ENCODE peak calls at places on chromosomes 2 and 18, in eight cellular contexts. One of them, this sample, is unnamed.

GRCh38 chr2:159124441-159124911 is 156.0 kb downstream of the TANC1 start:
- DNase-seq in mammary epithelial cell: peak; percentile 89
- DNase-seq in cardiac muscle cell: peak; percentile 93
- DNase-seq in WTC11: no peak
- DNase-seq in fibroblast of mammary gland: peak; percentile 88
- DNase-seq in esophagus squamous epithelium: no peak
- DNase-seq in natural killer cell: no peak
- DNase-seq in GM12864: no peak
- DNase-seq in this sample: peak; percentile 64

GRCh38 chr2:78281164-78281563 is 744.3 kb upstream of the REG3G start:
- DNase-seq in mammary epithelial cell: no peak
- DNase-seq in cardiac muscle cell: no peak
- DNase-seq in WTC11: no peak
- DNase-seq in fibroblast of mammary gland: no peak
- DNase-seq in esophagus squamous epithelium: no peak
- DNase-seq in natural killer cell: no peak
- DNase-seq in GM12864: no peak
- DNase-seq in this sample: no peak

GRCh38 chr18:13629841-13630747 is 96.3 kb downstream of the FAM210A start:
- DNase-seq in mammary epithelial cell: peak; percentile 43
- DNase-seq in cardiac muscle cell: peak; percentile 70
- DNase-seq in WTC11: peak; percentile 62
- DNase-seq in fibroblast of mammary gland: peak; percentile 60
- DNase-seq in esophagus squamous epithelium: no peak
- DNase-seq in natural killer cell: no peak
- DNase-seq in GM12864: no peak
- DNase-seq in this sample: peak; percentile 67

GRCh38 chr2:26172866-26173595 is at the start of gene GAREM2:
- DNase-seq in mammary epithelial cell: no peak
- DNase-seq in cardiac muscle cell: no peak
- DNase-seq in WTC11: peak; percentile 54
- DNase-seq in fibroblast of mammary gland: no peak
- DNase-seq in esophagus squamous epithelium: no peak
- DNase-seq in natural killer cell: no peak
- DNase-seq in GM12864: no peak
- DNase-seq in this sample: peak; percentile 15

GRCh38 chr2:3305952-3306351 is 71.7 kb downstream of the EIPR1 start:
- DNase-seq in mammary epithelial cell: no peak
- DNase-seq in cardiac muscle cell: no peak
- DNase-seq in WTC11: no peak
- DNase-seq in fibroblast of mammary gland: no peak
- DNase-seq in esophagus squamous epithelium: no peak
- DNase-seq in natural killer cell: no peak
- DNase-seq in GM12864: no peak
- DNase-seq in this sample: peak; percentile 3

GRCh38 chr2:85810376-85811172 is 56.8 kb downstream of the ATOH8 start:
- DNase-seq in mammary epithelial cell: no peak
- DNase-seq in cardiac muscle cell: no peak
- DNase-seq in WTC11: no peak
- DNase-seq in fibroblast of mammary gland: no peak
- DNase-seq in esophagus squamous epithelium: no peak
- DNase-seq in natural killer cell: no peak
- DNase-seq in GM12864: no peak
- DNase-seq in this sample: no peak

GRCh38 chr2:202545523-202545922 is 89.2 kb upstream of the FAM117B start:
- DNase-seq in mammary epithelial cell: no peak
- DNase-seq in cardiac muscle cell: peak; percentile 10
- DNase-seq in WTC11: no peak
- DNase-seq in fibroblast of mammary gland: peak; percentile 9
- DNase-seq in esophagus squamous epithelium: no peak
- DNase-seq in natural killer cell: no peak
- DNase-seq in GM12864: no peak
- DNase-seq in this sample: no peak

GRCh38 chr18:79947054-79947755 is 4.2 kb downstream of the SLC66A2 start:
- DNase-seq in mammary epithelial cell: peak; percentile 68
- DNase-seq in cardiac muscle cell: no peak
- DNase-seq in WTC11: no peak
- DNase-seq in fibroblast of mammary gland: peak; percentile 19
- DNase-seq in esophagus squamous epithelium: no peak
- DNase-seq in natural killer cell: no peak
- DNase-seq in GM12864: no peak
- DNase-seq in this sample: peak; percentile 27

GRCh38 chr18:25097119-25098114 is 254.5 kb downstream of the ZNF521 start:
- DNase-seq in mammary epithelial cell: no peak
- DNase-seq in cardiac muscle cell: peak; percentile 20
- DNase-seq in WTC11: no peak
- DNase-seq in fibroblast of mammary gland: no peak
- DNase-seq in esophagus squamous epithelium: no peak
- DNase-seq in natural killer cell: no peak
- DNase-seq in GM12864: no peak
- DNase-seq in this sample: no peak

GRCh38 chr2:219513787-219514186 is 495 bp upstream of the ASIC4 start:
- DNase-seq in mammary epithelial cell: no peak
- DNase-seq in cardiac muscle cell: no peak
- DNase-seq in WTC11: no peak
- DNase-seq in fibroblast of mammary gland: no peak
- DNase-seq in esophagus squamous epithelium: no peak
- DNase-seq in natural killer cell: no peak
- DNase-seq in GM12864: no peak
- DNase-seq in this sample: no peak

GRCh38 chr2:80054339-80054675 is 250.2 kb downstream of the LRRTM1 start:
- DNase-seq in mammary epithelial cell: peak; percentile 0
- DNase-seq in cardiac muscle cell: no peak
- DNase-seq in WTC11: no peak
- DNase-seq in fibroblast of mammary gland: no peak
- DNase-seq in esophagus squamous epithelium: no peak
- DNase-seq in natural killer cell: no peak
- DNase-seq in GM12864: no peak
- DNase-seq in this sample: no peak

GRCh38 chr18:58842978-58843661 is 21.6 kb upstream of the ZNF532 start:
- DNase-seq in mammary epithelial cell: no peak
- DNase-seq in cardiac muscle cell: no peak
- DNase-seq in WTC11: no peak
- DNase-seq in fibroblast of mammary gland: no peak
- DNase-seq in esophagus squamous epithelium: no peak
- DNase-seq in natural killer cell: no peak
- DNase-seq in GM12864: no peak
- DNase-seq in this sample: no peak

GRCh38 chr2:207315131-207315530 is 149.4 kb upstream of the KLF7 start:
- DNase-seq in mammary epithelial cell: no peak
- DNase-seq in cardiac muscle cell: peak; percentile 20
- DNase-seq in WTC11: no peak
- DNase-seq in fibroblast of mammary gland: peak; percentile 46
- DNase-seq in esophagus squamous epithelium: no peak
- DNase-seq in natural killer cell: no peak
- DNase-seq in GM12864: no peak
- DNase-seq in this sample: no peak

GRCh38 chr2:229520582-229521221 is 193.7 kb downstream of the DNER start:
- DNase-seq in mammary epithelial cell: no peak
- DNase-seq in cardiac muscle cell: peak; percentile 6
- DNase-seq in WTC11: no peak
- DNase-seq in fibroblast of mammary gland: no peak
- DNase-seq in esophagus squamous epithelium: no peak
- DNase-seq in natural killer cell: no peak
- DNase-seq in GM12864: no peak
- DNase-seq in this sample: no peak

GRCh38 chr2:37779123-37779522 is 107.7 kb upstream of the CDC42EP3 start:
- DNase-seq in mammary epithelial cell: no peak
- DNase-seq in cardiac muscle cell: no peak
- DNase-seq in WTC11: no peak
- DNase-seq in fibroblast of mammary gland: no peak
- DNase-seq in esophagus squamous epithelium: no peak
- DNase-seq in natural killer cell: no peak
- DNase-seq in GM12864: no peak
- DNase-seq in this sample: no peak

GRCh38 chr2:181937473-181937872 is 45.9 kb downstream of the ITPRID2 start:
- DNase-seq in mammary epithelial cell: peak; percentile 11
- DNase-seq in cardiac muscle cell: peak; percentile 30
- DNase-seq in WTC11: no peak
- DNase-seq in fibroblast of mammary gland: peak; percentile 48
- DNase-seq in esophagus squamous epithelium: no peak
- DNase-seq in natural killer cell: no peak
- DNase-seq in GM12864: no peak
- DNase-seq in this sample: peak; percentile 63

GRCh38 chr2:16043627-16044026 is 103.3 kb downstream of the MYCN start:
- DNase-seq in mammary epithelial cell: no peak
- DNase-seq in cardiac muscle cell: no peak
- DNase-seq in WTC11: no peak
- DNase-seq in fibroblast of mammary gland: no peak
- DNase-seq in esophagus squamous epithelium: no peak
- DNase-seq in natural killer cell: no peak
- DNase-seq in GM12864: no peak
- DNase-seq in this sample: no peak

DNA sequence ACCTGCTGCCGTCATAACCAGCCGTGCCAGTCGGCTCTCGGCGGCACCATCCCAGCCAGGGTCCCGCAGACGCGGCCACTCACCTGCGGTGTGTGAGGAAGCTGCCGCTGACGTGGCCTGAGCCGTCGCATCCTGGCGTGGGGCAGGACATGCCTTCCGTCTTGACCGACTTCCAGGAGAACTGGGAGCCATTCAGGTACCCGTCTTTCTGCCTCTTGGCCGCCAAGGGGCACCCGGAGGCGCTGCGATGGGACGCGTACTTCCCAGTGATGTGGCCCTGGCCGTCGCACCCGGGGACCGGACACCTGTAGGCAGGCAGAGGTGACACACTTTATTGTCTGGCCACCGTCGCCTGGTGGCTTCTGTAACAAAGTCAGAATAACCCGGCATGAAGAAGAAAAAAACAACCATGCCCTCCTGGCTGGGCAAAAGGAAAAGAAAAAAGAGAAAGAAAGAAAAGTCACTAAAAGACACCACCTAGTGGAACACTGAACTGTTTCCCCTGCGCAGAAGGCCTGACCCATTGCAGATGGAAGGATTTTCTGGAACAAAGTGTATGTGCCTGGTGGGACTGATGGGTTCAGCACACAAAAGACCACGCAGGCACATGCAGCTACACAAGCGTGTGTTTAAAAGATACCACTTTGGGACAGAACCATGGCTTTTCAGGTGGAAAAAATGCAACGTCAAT is 94.9 kb upstream of the PXDN start:
- DNase-seq in mammary epithelial cell: no peak
- DNase-seq in cardiac muscle cell: no peak
- DNase-seq in WTC11: no peak
- DNase-seq in fibroblast of mammary gland: no peak
- DNase-seq in esophagus squamous epithelium: no peak
- DNase-seq in natural killer cell: no peak
- DNase-seq in GM12864: no peak
- DNase-seq in this sample: no peak
- TF ChIP-seq CTCF in mammary epithelial cell: no peak
- TF ChIP-seq CTCF in cardiac muscle cell: no peak
- TF ChIP-seq CTCF in WTC11: no peak
- TF ChIP-seq CTCF in fibroblast of mammary gland: no peak
- TF ChIP-seq CTCF in esophagus squamous epithelium: no peak
- TF ChIP-seq CTCF in natural killer cell: no peak
- TF ChIP-seq CTCF in GM12864: no peak
- TF ChIP-seq CTCF in this sample: no peak

GRCh38 chr18:72652990-72653593 is 109.0 kb upstream of the CBLN2 start:
- DNase-seq in mammary epithelial cell: peak; percentile 32
- DNase-seq in cardiac muscle cell: no peak
- DNase-seq in WTC11: peak; percentile 77
- DNase-seq in fibroblast of mammary gland: peak; percentile 11
- DNase-seq in esophagus squamous epithelium: no peak
- DNase-seq in natural killer cell: no peak
- DNase-seq in GM12864: no peak
- DNase-seq in this sample: no peak

GRCh38 chr18:72648079-72648478 is 103.9 kb upstream of the CBLN2 start:
- DNase-seq in mammary epithelial cell: no peak
- DNase-seq in cardiac muscle cell: no peak
- DNase-seq in WTC11: no peak
- DNase-seq in fibroblast of mammary gland: no peak
- DNase-seq in esophagus squamous epithelium: no peak
- DNase-seq in natural killer cell: no peak
- DNase-seq in GM12864: no peak
- DNase-seq in this sample: no peak

DNA sequence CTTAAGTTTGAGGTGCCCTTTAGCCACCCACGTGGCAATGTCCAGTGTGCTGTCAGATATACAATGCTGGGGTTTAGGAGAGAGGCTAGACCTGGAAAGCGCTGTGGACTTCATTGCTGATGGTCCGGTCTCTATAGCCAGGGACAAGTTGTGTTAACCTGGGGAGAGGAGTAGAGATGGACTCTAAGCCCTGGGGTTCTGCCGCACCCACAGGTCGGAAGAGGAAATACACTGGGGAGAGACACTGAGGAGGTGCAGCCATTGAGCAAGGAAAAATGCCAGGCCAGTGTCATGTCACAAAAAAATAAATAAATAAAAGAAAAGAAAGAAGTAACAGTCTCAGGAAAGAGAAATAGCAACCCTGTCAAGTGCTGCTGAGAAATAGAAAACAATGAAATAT is 106.9 kb upstream of the CBLN2 start:
- DNase-seq in mammary epithelial cell: no peak
- DNase-seq in cardiac muscle cell: no peak
- DNase-seq in WTC11: no peak
- DNase-seq in fibroblast of mammary gland: no peak
- DNase-seq in esophagus squamous epithelium: no peak
- DNase-seq in natural killer cell: no peak
- DNase-seq in GM12864: no peak
- DNase-seq in this sample: no peak
- TF ChIP-seq CTCF in mammary epithelial cell: no peak
- TF ChIP-seq CTCF in cardiac muscle cell: no peak
- TF ChIP-seq CTCF in WTC11: no peak
- TF ChIP-seq CTCF in fibroblast of mammary gland: no peak
- TF ChIP-seq CTCF in esophagus squamous epithelium: no peak
- TF ChIP-seq CTCF in natural killer cell: no peak
- TF ChIP-seq CTCF in GM12864: no peak
- TF ChIP-seq CTCF in this sample: no peak

GRCh38 chr18:76479351-76480238 is 15.4 kb downstream of the ZNF516 start:
- DNase-seq in mammary epithelial cell: no peak
- DNase-seq in cardiac muscle cell: no peak
- DNase-seq in WTC11: no peak
- DNase-seq in fibroblast of mammary gland: no peak
- DNase-seq in esophagus squamous epithelium: no peak
- DNase-seq in natural killer cell: no peak
- DNase-seq in GM12864: no peak
- DNase-seq in this sample: no peak
- TF ChIP-seq CTCF in mammary epithelial cell: no peak
- TF ChIP-seq CTCF in cardiac muscle cell: no peak
- TF ChIP-seq CTCF in WTC11: no peak
- TF ChIP-seq CTCF in fibroblast of mammary gland: no peak
- TF ChIP-seq CTCF in esophagus squamous epithelium: no peak
- TF ChIP-seq CTCF in natural killer cell: no peak
- TF ChIP-seq CTCF in GM12864: no peak
- TF ChIP-seq CTCF in this sample: peak; percentile 27

GRCh38 chr2:225411452-225411851 is 11.9 kb downstream of the NYAP2 start:
- DNase-seq in mammary epithelial cell: no peak
- DNase-seq in cardiac muscle cell: no peak
- DNase-seq in WTC11: no peak
- DNase-seq in fibroblast of mammary gland: no peak
- DNase-seq in esophagus squamous epithelium: no peak
- DNase-seq in natural killer cell: no peak
- DNase-seq in GM12864: no peak
- DNase-seq in this sample: no peak
- TF ChIP-seq CTCF in mammary epithelial cell: no peak
- TF ChIP-seq CTCF in cardiac muscle cell: no peak
- TF ChIP-seq CTCF in WTC11: no peak
- TF ChIP-seq CTCF in fibroblast of mammary gland: no peak
- TF ChIP-seq CTCF in esophagus squamous epithelium: no peak
- TF ChIP-seq CTCF in natural killer cell: no peak
- TF ChIP-seq CTCF in GM12864: no peak
- TF ChIP-seq CTCF in this sample: no peak

GRCh38 chr2:39228413-39229209 is 15.2 kb downstream of the CDKL4 start:
- DNase-seq in mammary epithelial cell: no peak
- DNase-seq in cardiac muscle cell: peak; percentile 27
- DNase-seq in WTC11: peak; percentile 36
- DNase-seq in fibroblast of mammary gland: no peak
- DNase-seq in esophagus squamous epithelium: no peak
- DNase-seq in natural killer cell: no peak
- DNase-seq in GM12864: peak; percentile 5
- DNase-seq in this sample: no peak
- TF ChIP-seq CTCF in mammary epithelial cell: no peak
- TF ChIP-seq CTCF in cardiac muscle cell: no peak
- TF ChIP-seq CTCF in WTC11: no peak
- TF ChIP-seq CTCF in fibroblast of mammary gland: no peak
- TF ChIP-seq CTCF in esophagus squamous epithelium: no peak
- TF ChIP-seq CTCF in natural killer cell: peak; percentile 22
- TF ChIP-seq CTCF in GM12864: no peak
- TF ChIP-seq CTCF in this sample: peak; percentile 56

This sample was measured in CD14-positive monocyte.